ENCODE peak calls at places on chromosomes 11 and 22, in eight cellular contexts. One of them, this sample, is unnamed.

GRCh38 chr11:130449996-130450419 is 1.6 kb downstream of the ADAMTS15 start:
- DNase-seq in ELR: no peak
- DNase-seq in activated CD8-positive, alpha-beta memory T cell treated with anti-CD3 and anti-CD28 coated beads, Interleukin-2, amount 50 U/mL, for 48 hours: no peak
- DNase-seq in neural progenitor cell: peak; percentile 90
- DNase-seq in mesothelial cell of epicardium: no peak
- DNase-seq in head of caudate nucleus: peak; percentile 24
- DNase-seq in GM03348: peak; percentile 78
- DNase-seq in Panc1: no peak
- DNase-seq in this sample: no peak

GRCh38 chr22:46119729-46120419 is 30.5 kb upstream of the PPARA start:
- DNase-seq in ELR: peak; percentile 57
- DNase-seq in activated CD8-positive, alpha-beta memory T cell treated with anti-CD3 and anti-CD28 coated beads, Interleukin-2, amount 50 U/mL, for 48 hours: no peak
- DNase-seq in neural progenitor cell: no peak
- DNase-seq in mesothelial cell of epicardium: no peak
- DNase-seq in head of caudate nucleus: no peak
- DNase-seq in GM03348: peak; percentile 85
- DNase-seq in Panc1: no peak
- DNase-seq in this sample: no peak

GRCh38 chr11:116420770-116421528 is 351.8 kb downstream of the BUD13 start:
- DNase-seq in ELR: peak; percentile 19
- DNase-seq in activated CD8-positive, alpha-beta memory T cell treated with anti-CD3 and anti-CD28 coated beads, Interleukin-2, amount 50 U/mL, for 48 hours: no peak
- DNase-seq in neural progenitor cell: no peak
- DNase-seq in mesothelial cell of epicardium: no peak
- DNase-seq in head of caudate nucleus: peak; percentile 27
- DNase-seq in GM03348: no peak
- DNase-seq in Panc1: no peak
- DNase-seq in this sample: no peak

GRCh38 chr22:32448980-32449379 is 15.3 kb downstream of the BPIFC start:
- DNase-seq in ELR: no peak
- DNase-seq in activated CD8-positive, alpha-beta memory T cell treated with anti-CD3 and anti-CD28 coated beads, Interleukin-2, amount 50 U/mL, for 48 hours: no peak
- DNase-seq in neural progenitor cell: no peak
- DNase-seq in mesothelial cell of epicardium: no peak
- DNase-seq in head of caudate nucleus: no peak
- DNase-seq in GM03348: no peak
- DNase-seq in Panc1: no peak
- DNase-seq in this sample: no peak

GRCh38 chr11:70491696-70492472 is 93.6 kb downstream of the CTTN start:
- DNase-seq in ELR: no peak
- DNase-seq in activated CD8-positive, alpha-beta memory T cell treated with anti-CD3 and anti-CD28 coated beads, Interleukin-2, amount 50 U/mL, for 48 hours: no peak
- DNase-seq in neural progenitor cell: no peak
- DNase-seq in mesothelial cell of epicardium: peak; percentile 15
- DNase-seq in head of caudate nucleus: no peak
- DNase-seq in GM03348: no peak
- DNase-seq in Panc1: no peak
- DNase-seq in this sample: no peak

GRCh38 chr11:106131998-106132397 is 54.5 kb downstream of the AASDHPPT start:
- DNase-seq in ELR: no peak
- DNase-seq in activated CD8-positive, alpha-beta memory T cell treated with anti-CD3 and anti-CD28 coated beads, Interleukin-2, amount 50 U/mL, for 48 hours: no peak
- DNase-seq in neural progenitor cell: peak; percentile 46
- DNase-seq in mesothelial cell of epicardium: no peak
- DNase-seq in head of caudate nucleus: no peak
- DNase-seq in GM03348: no peak
- DNase-seq in Panc1: no peak
- DNase-seq in this sample: no peak

GRCh38 chr22:43270314-43270908 is 72.8 kb downstream of the SCUBE1 start:
- DNase-seq in ELR: peak; percentile 42
- DNase-seq in activated CD8-positive, alpha-beta memory T cell treated with anti-CD3 and anti-CD28 coated beads, Interleukin-2, amount 50 U/mL, for 48 hours: no peak
- DNase-seq in neural progenitor cell: peak; percentile 50
- DNase-seq in mesothelial cell of epicardium: no peak
- DNase-seq in head of caudate nucleus: no peak
- DNase-seq in GM03348: no peak
- DNase-seq in Panc1: no peak
- DNase-seq in this sample: no peak

GRCh38 chr11:12961615-12962014 is 47.5 kb upstream of the RASSF10 start:
- DNase-seq in ELR: peak; percentile 39
- DNase-seq in activated CD8-positive, alpha-beta memory T cell treated with anti-CD3 and anti-CD28 coated beads, Interleukin-2, amount 50 U/mL, for 48 hours: no peak
- DNase-seq in neural progenitor cell: no peak
- DNase-seq in mesothelial cell of epicardium: no peak
- DNase-seq in head of caudate nucleus: no peak
- DNase-seq in GM03348: no peak
- DNase-seq in Panc1: no peak
- DNase-seq in this sample: no peak

GRCh38 chr11:2885017-2885675 is 429 bp downstream of the CDKN1C start:
- DNase-seq in ELR: peak; percentile 49
- DNase-seq in activated CD8-positive, alpha-beta memory T cell treated with anti-CD3 and anti-CD28 coated beads, Interleukin-2, amount 50 U/mL, for 48 hours: no peak
- DNase-seq in neural progenitor cell: peak; percentile 88
- DNase-seq in mesothelial cell of epicardium: no peak
- DNase-seq in head of caudate nucleus: peak; percentile 78
- DNase-seq in GM03348: peak; percentile 76
- DNase-seq in Panc1: no peak
- DNase-seq in this sample: peak; percentile 47

GRCh38 chr22:27110985-27111451 is 453.6 kb downstream of the MIAT start:
- DNase-seq in ELR: peak; percentile 51
- DNase-seq in activated CD8-positive, alpha-beta memory T cell treated with anti-CD3 and anti-CD28 coated beads, Interleukin-2, amount 50 U/mL, for 48 hours: no peak
- DNase-seq in neural progenitor cell: peak; percentile 36
- DNase-seq in mesothelial cell of epicardium: no peak
- DNase-seq in head of caudate nucleus: no peak
- DNase-seq in GM03348: peak; percentile 71
- DNase-seq in Panc1: no peak
- DNase-seq in this sample: peak; percentile 42

GRCh38 chr22:24420072-24420976 is 7.1 kb upstream of the ADORA2A start:
- DNase-seq in ELR: no peak
- DNase-seq in activated CD8-positive, alpha-beta memory T cell treated with anti-CD3 and anti-CD28 coated beads, Interleukin-2, amount 50 U/mL, for 48 hours: no peak
- DNase-seq in neural progenitor cell: peak; percentile 87
- DNase-seq in mesothelial cell of epicardium: no peak
- DNase-seq in head of caudate nucleus: no peak
- DNase-seq in GM03348: no peak
- DNase-seq in Panc1: no peak
- DNase-seq in this sample: no peak

GRCh38 chr22:49156662-49157285 is 670.9 kb downstream of the BRD1 start:
- DNase-seq in ELR: no peak
- DNase-seq in activated CD8-positive, alpha-beta memory T cell treated with anti-CD3 and anti-CD28 coated beads, Interleukin-2, amount 50 U/mL, for 48 hours: no peak
- DNase-seq in neural progenitor cell: no peak
- DNase-seq in mesothelial cell of epicardium: no peak
- DNase-seq in head of caudate nucleus: no peak
- DNase-seq in GM03348: no peak
- DNase-seq in Panc1: no peak
- DNase-seq in this sample: no peak